ENCODE peak calls at places on chromosomes 16 and 17, in four cellular contexts. K is neuronal stem cell, Q is mesenchymal stem cell, U is mesendoderm. V is an unnamed sample.

GRCh38 chr16:85789773-85790172 is 9.6 kb downstream of the EMC8 start:
- DNase-seq in U (no peak), Q (no peak), K (no peak), V (no peak)

GRCh38 chr16:17204248-17205043 is 266.3 kb downstream of the XYLT1 start:
- DNase-seq in Q (no peak), U (no peak), K (no peak), V (no peak)

GRCh38 chr17:9924735-9925191 is 19.7 kb upstream of the RCVRN start:
- DNase-seq in U (peak; percentile 89), Q (peak; percentile 84), K (peak; percentile 78), V (peak; percentile 75)

GRCh38 chr17:51166987-51167931 is 1.0 kb downstream of the NME2 start:
- DNase-seq in Q (peak; percentile 70), U (peak; percentile 69), K (peak; percentile 39), V (peak; percentile 19)

GRCh38 chr17:29587591-29587990 is 1.9 kb downstream of the GIT1 start:
- DNase-seq in K (no peak), U (no peak), Q (no peak), V (no peak)

GRCh38 chr16:72371307-72372081 is 199.5 kb upstream of the PMFBP1 start:
- DNase-seq in U (peak; percentile 95), Q (peak; percentile 65), K (peak; percentile 56), V (peak; percentile 25)

GRCh38 chr17:3447625-3448024 is 14.0 kb upstream of the OR1E2 start:
- DNase-seq in K (peak; percentile 5), U (peak; percentile 85), Q (no peak), V (no peak)

GRCh38 chr17:47203984-47204721 is 5.0 kb upstream of the MYL4 start:
- DNase-seq in U (no peak), K (no peak), Q (peak; percentile 16), V (peak; percentile 64)

GRCh38 chr17:71922439-71922838 is 198.4 kb upstream of the SOX9 start:
- DNase-seq in K (no peak), Q (peak; percentile 77), U (peak; percentile 92), V (peak; percentile 85)

GRCh38 chr17:38922538-38923291 is 2.7 kb upstream of the LASP1NB start:
- DNase-seq in K (peak; percentile 48), U (peak; percentile 81), Q (peak; percentile 61), V (peak; percentile 69)

GRCh38 chr16:82156761-82157654 is 13.0 kb downstream of the MPHOSPH6 start:
- DNase-seq in U (no peak), K (no peak), Q (peak; percentile 18), V (peak; percentile 13)

GRCh38 chr16:84115919-84116719 is 623 bp downstream of the MBTPS1 start:
- DNase-seq in K (no peak), U (peak; percentile 67), Q (peak; percentile 49), V (peak; percentile 39)

GRCh38 chr17:78313735-78314648 is 45.9 kb downstream of the SOCS3 start:
- DNase-seq in Q (peak; percentile 80), K (no peak), U (peak; percentile 95), V (peak; percentile 59)

GRCh38 chr16:1909661-1910231 is 8.5 kb downstream of the HS3ST6 start:
- DNase-seq in Q (no peak), K (no peak), U (no peak), V (no peak)

GRCh38 chr17:45091778-45092425 is 30.8 kb downstream of the NMT1 start:
- DNase-seq in U (no peak), Q (peak; percentile 66), K (no peak), V (peak; percentile 36)

GRCh38 chr16:58393138-58393504 is 850 bp downstream of the GINS3 start:
- DNase-seq in K (peak; percentile 18), U (peak; percentile 19), Q (peak; percentile 22), V (no peak)

GRCh38 chr17:7476474-7476873 is 3.0 kb downstream of the ZBTB4 start:
- DNase-seq in K (no peak), U (peak; percentile 56), Q (peak; percentile 55), V (peak; percentile 76)

GRCh38 chr16:80408014-80408413 is 132.8 kb upstream of the DYNLRB2 start:
- DNase-seq in K (no peak), Q (no peak), U (no peak), V (no peak)

GRCh38 chr16:80403871-80404270 is 136.9 kb upstream of the DYNLRB2 start:
- DNase-seq in K (no peak), U (no peak), Q (no peak), V (no peak)

GRCh38 chr16:80407265-80407987 is 133.4 kb upstream of the DYNLRB2 start:
- DNase-seq in U (no peak), K (peak; percentile 36), Q (no peak), V (no peak)

DNA sequence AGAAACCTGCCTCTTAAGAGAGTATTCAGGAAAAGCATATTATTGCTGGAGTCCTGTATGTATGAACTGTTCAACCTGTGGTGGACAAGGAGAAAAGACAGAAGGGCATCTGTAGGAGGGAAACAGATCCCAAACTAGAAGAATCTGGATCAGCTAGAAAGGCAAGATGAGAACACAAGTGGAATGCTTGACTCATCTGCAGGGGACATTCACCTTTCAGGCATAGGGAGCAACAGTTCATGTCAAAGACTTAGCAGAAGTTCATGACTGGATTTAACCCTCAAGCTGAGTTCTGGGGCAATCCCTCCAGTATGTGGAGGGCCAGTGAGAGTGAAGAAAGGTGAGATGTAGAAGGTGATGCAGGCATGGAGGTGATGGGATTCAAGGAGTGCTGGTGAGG is 135.9 kb upstream of the DYNLRB2 start:
- DNase-seq in K (no peak), Q (no peak), U (no peak), V (no peak)
- H4K8ac ChIP-seq in K (no peak overlapping the region), Q (no peak overlapping the region), U (no peak overlapping the region), V (no peak overlapping the region)

GRCh38 chr16:29897333-29897732 is 2.0 kb downstream of the SEZ6L2 start:
- DNase-seq in K (no peak), Q (no peak), U (no peak), V (no peak)

GRCh38 chr16:29899516-29900101 is at the start of gene SEZ6L2:
- DNase-seq in Q (peak; percentile 97), U (peak; percentile 99), K (peak; percentile 84), V (peak; percentile 86)

GRCh38 chr16:29898135-29898534 is 1.2 kb downstream of the SEZ6L2 start:
- DNase-seq in U (peak; percentile 49), K (no peak), Q (no peak), V (no peak)

GRCh38 chr16:29900102-29900887 is at the start of gene ASPHD1:
- DNase-seq in K (peak; percentile 61), U (peak; percentile 87), Q (peak; percentile 90), V (peak; percentile 86)

DNA sequence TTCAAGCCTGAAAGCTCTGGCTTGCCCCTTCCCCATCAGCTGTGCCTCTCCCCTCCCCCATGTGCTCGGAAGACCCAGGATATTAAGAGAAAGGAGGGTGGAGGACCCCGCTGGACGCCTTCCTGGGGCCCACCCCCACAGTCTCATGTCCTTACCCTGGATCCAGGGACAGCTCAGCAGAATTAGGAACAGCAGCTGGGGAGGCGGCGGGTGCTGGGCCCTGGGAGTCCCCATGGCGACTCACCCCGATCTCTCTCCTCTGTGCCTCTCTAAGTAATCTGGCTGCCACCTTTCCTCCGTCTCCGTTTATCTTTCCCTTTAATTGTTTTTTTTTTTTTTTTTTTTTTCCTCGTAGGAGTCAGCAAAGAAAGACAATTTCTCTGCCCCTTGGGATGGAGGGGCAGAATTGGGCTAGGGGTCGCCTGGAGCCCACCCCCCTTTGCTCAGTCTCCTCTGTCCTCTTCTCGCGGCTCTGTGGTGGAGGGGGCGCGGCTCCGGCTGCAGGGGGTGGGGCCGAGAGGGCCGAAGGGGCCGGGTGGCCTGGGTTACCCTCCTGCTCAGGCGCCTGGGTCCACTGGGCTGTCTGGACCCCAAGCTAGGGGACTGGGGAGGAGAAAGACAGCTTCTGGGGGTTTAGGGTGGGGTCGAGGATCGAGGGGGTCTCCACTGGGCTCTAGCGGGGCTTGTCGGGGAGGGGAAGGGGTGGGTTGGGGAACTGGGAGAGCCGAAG is 399 bp downstream of the SEZ6L2 start:
- DNase-seq in K (peak; percentile 33), U (no peak), Q (peak; percentile 24), V (no peak)
- H4K8ac ChIP-seq in K (no peak overlapping the region), U (no peak overlapping the region), Q (no peak overlapping the region), V (peak overlapping the region; percentile 34)

DNA sequence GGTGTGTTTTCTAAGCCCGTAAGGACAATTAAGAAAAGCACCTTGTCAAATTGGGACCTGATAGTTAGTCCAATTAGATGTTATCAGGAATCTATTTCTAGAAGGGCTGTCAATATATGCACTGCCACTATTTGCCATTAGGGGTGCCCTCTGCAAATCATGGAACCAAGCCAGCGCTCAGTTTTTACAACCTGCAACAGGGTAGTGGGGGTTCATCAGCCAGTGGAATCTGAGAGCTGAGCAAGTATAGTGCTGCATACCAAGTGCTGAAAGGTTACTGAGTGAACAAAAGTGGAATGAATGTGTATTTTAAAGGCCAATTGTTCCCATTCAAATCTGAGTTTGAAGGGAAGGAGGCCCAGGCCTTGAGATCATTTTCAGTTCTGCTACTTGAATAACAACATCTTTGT is 10.4 kb downstream of the PRR11 start:
- DNase-seq in Q (peak; percentile 70), K (peak; percentile 88), U (peak; percentile 72), V (peak; percentile 60)
- H4K8ac ChIP-seq in Q (no peak overlapping the region), K (no peak overlapping the region), U (no peak overlapping the region), V (peak overlapping the region; percentile 14)

GRCh38 chr17:4908301-4908700 is 5.4 kb upstream of the CHRNE start:
- DNase-seq in U (peak; percentile 90), Q (peak; percentile 39), K (no peak), V (no peak)
- H4K8ac ChIP-seq in U (no peak overlapping the region), Q (peak overlapping the region; percentile 9), K (no peak overlapping the region), V (peak overlapping the region; percentile 92)

GRCh38 chr17:41147531-41148204 is 2.0 kb downstream of the KRTAP4-5 start:
- DNase-seq in Q (no peak), U (no peak), K (no peak), V (no peak)

GRCh38 chr17:41140360-41141132 is at the start of gene KRTAP4-6:
- DNase-seq in K (no peak), U (peak; percentile 1), Q (peak; percentile 9), V (peak; percentile 86)

GRCh38 chr17:41145261-41145660 is 4.4 kb downstream of the KRTAP4-5 start:
- DNase-seq in U (no peak), K (no peak), Q (no peak), V (no peak)

GRCh38 chr17:41141361-41141760 is 1.0 kb upstream of the KRTAP4-6 start:
- DNase-seq in Q (no peak), U (no peak), K (no peak), V (no peak)

GRCh38 chr17:41144846-41145245 is 4.5 kb upstream of the KRTAP4-6 start:
- DNase-seq in U (no peak), Q (no peak), K (no peak), V (no peak)
- H4K8ac ChIP-seq in U (no peak overlapping the region), Q (no peak overlapping the region), K (no peak overlapping the region), V (no peak overlapping the region)

GRCh38 chr16:57184890-57185445 is 871 bp downstream of the PSME3IP1 start:
- DNase-seq in Q (no peak), U (peak; percentile 11), K (no peak), V (no peak)
- H4K8ac ChIP-seq in Q (peak overlapping the region; percentile 7), U (no peak overlapping the region), K (no peak overlapping the region), V (peak overlapping the region; percentile 80)

GRCh38 chr17:35044181-35044580 is 19.3 kb downstream of the RFFL start:
- DNase-seq in Q (no peak), U (no peak), K (no peak), V (no peak)
- H4K8ac ChIP-seq in Q (no peak overlapping the region), U (no peak overlapping the region), K (no peak overlapping the region), V (no peak overlapping the region)

GRCh38 chr17:79721993-79722671 is 8.6 kb upstream of the ENPP7 start:
- DNase-seq in U (peak; percentile 65), K (no peak), Q (no peak), V (no peak)
- H4K8ac ChIP-seq in U (no peak overlapping the region), K (no peak overlapping the region), Q (no peak overlapping the region), V (no peak overlapping the region)

GRCh38 chr16:761580-761979 is 1.0 kb downstream of the MSLN start:
- DNase-seq in Q (no peak), K (no peak), U (no peak), V (no peak)
- H4K8ac ChIP-seq in Q (no peak overlapping the region), K (no peak overlapping the region), U (no peak overlapping the region), V (no peak overlapping the region)

GRCh38 chr16:88748364-88748763 is 36.7 kb downstream of the PIEZO1 start:
- DNase-seq in Q (no peak), U (no peak), K (no peak), V (no peak)
- H4K8ac ChIP-seq in Q (no peak overlapping the region), U (no peak overlapping the region), K (no peak overlapping the region), V (no peak overlapping the region)